ENCODE peak calls at places on chromosomes 2 and 18, in seven cellular contexts. L, N, K, M, H, S and D are unnamed samples.

GRCh38 chr2:69113627-69114026 is 100.6 kb downstream of the ANTXR1 start:
- DNase-seq in K (no peak), L (no peak), M (no peak), H (no peak), N (no peak), S (no peak), D (no peak)

GRCh38 chr2:46434851-46435273 is 44.5 kb upstream of the TMEM247 start:
- DNase-seq in M (no peak), S (peak), N (no peak), L (no peak), K (peak), H (no peak), D (no peak)

GRCh38 chr18:48079885-48080284 is 149.4 kb upstream of the SMAD2 start:
- DNase-seq in H (no peak), L (no peak), N (no peak), M (no peak), K (no peak), S (no peak), D (no peak)

GRCh38 chr2:152098033-152098797 is 629 bp downstream of the CACNB4 start:
- DNase-seq in N (peak), S (no peak), K (peak), L (no peak), H (peak), M (peak), D (no peak)

GRCh38 chr2:153197635-153198386 is 280.8 kb downstream of the RPRM start:
- DNase-seq in K (no peak), H (no peak), L (no peak), S (no peak), N (peak), M (no peak), D (no peak)

GRCh38 chr2:70248810-70249438 is 496 bp upstream of the TIA1 start:
- DNase-seq in M (peak), S (no peak), N (peak), H (peak), L (no peak), K (peak), D (peak)

GRCh38 chr18:74353169-74353775 is 37.6 kb downstream of the C18orf63 start:
- DNase-seq in N (peak), S (peak), M (peak), K (peak), L (peak), H (peak), D (peak)

GRCh38 chr2:120858361-120858760 is 122.7 kb downstream of the GLI2 start:
- DNase-seq in K (no peak), L (no peak), M (peak), N (peak), S (no peak), H (no peak), D (no peak)

GRCh38 chr18:45167631-45168225 is 447.5 kb upstream of the SLC14A2 start:
- DNase-seq in L (no peak), M (no peak), S (peak), H (no peak), K (peak), N (no peak), D (no peak)

GRCh38 chr2:173198338-173198737 is 122.7 kb downstream of the MAP3K20 start:
- DNase-seq in K (no peak), S (no peak), M (no peak), H (no peak), L (no peak), N (no peak), D (no peak)

GRCh38 chr18:30814446-30814845 is 228.1 kb downstream of the DSC3 start:
- DNase-seq in S (no peak), L (no peak), M (no peak), K (no peak), H (no peak), N (no peak), D (no peak)

GRCh38 chr2:12493031-12493513 is 223.7 kb upstream of the TRIB2 start:
- DNase-seq in K (peak), L (no peak), H (peak), M (no peak), N (peak), S (peak), D (no peak)

GRCh38 chr2:105329561-105330495 is at the start of gene TGFBRAP1:
- DNase-seq in M (peak), H (peak), N (peak), K (peak), L (peak), S (no peak), D (peak)

GRCh38 chr18:78564030-78564429 is 415.6 kb upstream of the SALL3 start:
- DNase-seq in N (no peak), H (no peak), L (no peak), S (no peak), K (no peak), M (no peak), D (no peak)

GRCh38 chr2:51995293-51995692 is 963.4 kb upstream of the NRXN1 start:
- DNase-seq in H (no peak), L (no peak), S (no peak), K (peak), M (no peak), N (no peak), D (no peak)

GRCh38 chr2:229454934-229455631 is 184.0 kb upstream of the PID1 start:
- DNase-seq in H (no peak), S (peak), K (peak), L (no peak), N (no peak), M (no peak), D (no peak)

GRCh38 chr18:30386624-30387023 is 655.9 kb downstream of the DSC3 start:
- DNase-seq in N (no peak), L (no peak), H (no peak), M (no peak), S (no peak), K (no peak), D (no peak)

GRCh38 chr18:56188521-56188920 is 449.9 kb downstream of the TXNL1 start:
- DNase-seq in N (no peak), S (no peak), H (no peak), M (no peak), L (no peak), K (no peak), D (no peak)

GRCh38 chr2:107091163-107091864 is 205.3 kb upstream of the ST6GAL2 start:
- DNase-seq in L (no peak), H (no peak), N (peak), S (peak), M (no peak), K (peak), D (no peak)

GRCh38 chr2:9710311-9710710 is 79.5 kb upstream of the YWHAQ start:
- DNase-seq in L (no peak), H (no peak), K (no peak), N (no peak), M (peak), S (peak), D (no peak)

GRCh38 chr2:30219886-30220478 is 11.4 kb upstream of the LBH start:
- DNase-seq in S (no peak), H (no peak), L (no peak), M (no peak), K (no peak), N (no peak), D (no peak)

GRCh38 chr2:17300141-17300540 is 218.1 kb downstream of the RAD51AP2 start:
- DNase-seq in M (no peak), K (peak), L (no peak), N (no peak), H (no peak), S (peak), D (no peak)

GRCh38 chr18:6807504-6808257 is 78.2 kb downstream of the ARHGAP28 start:
- DNase-seq in N (no peak), S (no peak), K (no peak), M (no peak), L (no peak), H (no peak), D (no peak)

GRCh38 chr2:206211657-206212255 is 52.1 kb downstream of the EEF1B2 start:
- DNase-seq in N (no peak), K (peak), L (no peak), M (no peak), S (peak), H (no peak), D (no peak)

GRCh38 chr2:241547781-241548450 is 10.6 kb upstream of the BOK start:
- DNase-seq in S (no peak), K (no peak), N (peak), M (no peak), L (no peak), H (no peak), D (no peak)

GRCh38 chr2:8624855-8625398 is 56.9 kb upstream of the ID2 start:
- DNase-seq in S (no peak), K (no peak), H (no peak), M (no peak), L (no peak), N (no peak), D (no peak)

GRCh38 chr2:71933467-71934319 is 214.0 kb downstream of the CYP26B1 start:
- DNase-seq in M (peak), H (no peak), N (peak), S (peak), L (no peak), K (peak), D (no peak)

GRCh38 chr2:160674076-160674630 is 180.5 kb upstream of the RBMS1 start:
- DNase-seq in H (no peak), S (no peak), K (peak), M (no peak), L (no peak), N (no peak), D (no peak)

GRCh38 chr2:172647439-172647838 is 88.2 kb upstream of the RAPGEF4 start:
- DNase-seq in S (peak), N (no peak), M (no peak), H (no peak), K (no peak), L (no peak), D (no peak)

GRCh38 chr2:11122380-11122779 is 32.9 kb upstream of the SLC66A3 start:
- DNase-seq in L (no peak), S (peak), N (no peak), M (no peak), K (no peak), H (no peak), D (no peak)

GRCh38 chr18:27017901-27018500 is 152.5 kb upstream of the AQP4 start:
- DNase-seq in N (no peak), L (peak), M (no peak), S (peak), K (peak), H (no peak), D (no peak)

GRCh38 chr2:167212054-167212648 is 323.9 kb downstream of the XIRP2 start:
- DNase-seq in K (peak), L (peak), S (peak), H (no peak), M (no peak), N (peak), D (no peak)

GRCh38 chr2:170449034-170449433 is 266.1 kb upstream of the SP5 start:
- DNase-seq in L (no peak), S (no peak), M (no peak), N (no peak), K (no peak), H (no peak), D (no peak)

GRCh38 chr2:195686564-195686963 is 29.5 kb downstream of the SLC39A10 start:
- DNase-seq in M (no peak), H (no peak), S (no peak), N (no peak), K (no peak), L (no peak), D (no peak)

GRCh38 chr18:24987933-24988840 is 363.8 kb downstream of the ZNF521 start:
- DNase-seq in M (no peak), S (no peak), K (no peak), N (no peak), L (no peak), H (peak), D (no peak)

GRCh38 chr2:72946466-72946865 is 29.1 kb downstream of the EMX1 start:
- DNase-seq in N (no peak), H (no peak), L (no peak), K (no peak), S (no peak), M (no peak), D (no peak)

GRCh38 chr2:72996152-72996502 is 75.4 kb downstream of the SFXN5 start:
- DNase-seq in S (no peak), H (no peak), N (no peak), L (no peak), M (peak), K (no peak), D (no peak)

DNA sequence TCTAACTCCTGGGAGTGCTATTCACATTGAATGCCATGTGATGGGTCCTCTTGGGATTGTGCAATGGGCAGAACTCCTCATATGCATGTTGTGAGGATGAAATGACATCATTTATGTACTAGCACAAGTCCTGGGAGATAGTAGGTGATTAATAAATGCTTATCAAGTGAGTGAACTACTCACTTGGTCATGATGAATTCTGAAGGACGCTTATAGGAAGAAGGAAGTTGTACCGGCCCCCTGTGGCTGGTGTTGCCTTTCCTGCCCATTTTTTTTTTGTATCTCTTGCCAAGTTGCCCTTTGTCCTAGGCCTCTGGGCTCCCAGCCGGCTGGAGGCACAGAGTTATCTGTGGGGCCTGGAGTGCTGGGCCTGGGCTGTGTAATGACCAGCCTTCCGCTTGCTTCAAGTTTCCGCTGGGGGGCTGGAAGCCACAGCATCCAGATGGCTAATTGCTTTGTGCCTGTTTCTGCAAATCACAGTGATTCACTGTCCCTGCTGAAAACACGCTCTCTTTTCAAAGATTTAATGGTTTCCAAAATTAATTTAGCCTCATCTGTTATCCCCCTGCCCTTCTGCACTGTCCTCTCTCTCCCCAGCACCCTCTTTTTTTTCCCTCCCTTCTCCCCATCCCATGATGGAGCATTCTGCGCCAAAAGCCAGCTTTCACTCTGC is 33.7 kb upstream of the MRPL33 start:
- DNase-seq in H (no peak), S (peak), N (no peak), K (peak), L (no peak), M (no peak), D (no peak)
- TF ChIP-seq CTCF in H (peak), S (no peak), N (no peak), K (peak), L (no peak), M (no peak), D (no peak)

GRCh38 chr2:62112192-62112591 is 83.7 kb upstream of the B3GNT2 start:
- DNase-seq in N (no peak), H (no peak), S (peak), K (no peak), M (no peak), L (no peak), D (no peak)
- H3K4me3 ChIP-seq in N (no peak), H (no peak), S (no peak), K (no peak), M (no peak), L (no peak), D (no peak)

GRCh38 chr2:158473719-158474392 is 17.1 kb downstream of the PKP4 start:
- DNase-seq in L (peak), S (no peak), K (no peak), N (peak), M (no peak), H (no peak), D (no peak)
- TF ChIP-seq CTCF in L (peak), S (no peak), K (no peak), N (peak), M (no peak), H (no peak), D (no peak)

GRCh38 chr2:176084629-176085119 is 912 bp upstream of the EVX2 start:
- DNase-seq in N (peak), L (no peak), K (no peak), H (no peak), S (no peak), M (no peak), D (no peak)
- H3K4me3 ChIP-seq in N (peak), L (no peak), K (no peak), H (no peak), S (no peak), M (no peak), D (no peak)

GRCh38 chr2:86069091-86069685 is 36.5 kb downstream of the POLR1A start:
- DNase-seq in N (no peak), K (no peak), H (peak), L (no peak), S (no peak), M (no peak), D (no peak)
- TF ChIP-seq CTCF in N (peak), K (no peak), H (no peak), L (no peak), S (no peak), M (no peak), D (no peak)

GRCh38 chr2:238322001-238322411 is 1.7 kb downstream of the TRAF3IP1 start:
- DNase-seq in M (no peak), H (no peak), K (no peak), S (no peak), N (no peak), L (no peak), D (no peak)
- H3K4me3 ChIP-seq in M (no peak), H (peak), K (no peak), S (no peak), N (peak), L (no peak), D (no peak)

DNA sequence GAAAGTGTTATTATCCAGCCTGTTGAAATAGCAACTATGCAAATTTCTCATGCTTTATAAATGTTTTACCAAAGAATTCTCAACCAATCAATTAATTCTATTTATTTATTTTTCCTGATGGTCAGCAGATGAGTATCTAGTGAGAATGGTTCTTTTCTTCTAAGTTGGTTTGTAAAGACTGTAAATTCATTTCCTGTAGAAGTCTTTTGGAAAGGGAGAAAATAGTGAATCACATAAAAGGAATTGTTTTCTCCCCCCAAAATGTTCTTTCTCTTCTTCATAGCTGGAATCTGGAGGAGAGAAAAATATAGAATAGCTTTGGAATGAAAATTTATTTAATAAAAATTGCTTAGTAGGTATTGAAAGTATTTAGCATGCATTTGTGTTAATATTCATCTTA is 836.1 kb upstream of the ZEB2 start:
- DNase-seq in H (no peak), S (no peak), K (peak), N (no peak), M (no peak), L (no peak), D (no peak)
- TF ChIP-seq CTCF in H (no peak), S (no peak), K (no peak), N (no peak), M (no peak), L (no peak), D (no peak)

GRCh38 chr18:10131783-10132381 is 218.1 kb downstream of the VAPA start:
- DNase-seq in M (no peak), S (no peak), L (no peak), N (peak), H (no peak), K (no peak), D (no peak)
- H3K4me3 ChIP-seq in M (peak), S (peak), L (no peak), N (peak), H (peak), K (peak), D (peak)

GRCh38 chr2:44389895-44390294 is 28.1 kb downstream of the CAMKMT start:
- DNase-seq in L (no peak), S (no peak), N (no peak), M (no peak), K (peak), H (no peak), D (no peak)
- TF ChIP-seq CTCF in L (peak), S (no peak), N (peak), M (peak), K (peak), H (peak), D (peak)